ENCODE peak calls at places on chromosome 9, in six cellular contexts. One of them, this sample, is unnamed.

GRCh38 chr9:131017067-131017466 is 8.1 kb downstream of the LAMC3 start:
- DNase-seq in Jurkat, Clone E6-1: no peak
- DNase-seq in AG04449: no peak
- DNase-seq in fibroblast of pulmonary artery: no peak
- DNase-seq in COR-L47: no peak
- DNase-seq in T47D: no peak
- DNase-seq in this sample: no peak

GRCh38 chr9:90772381-90772780 is 29.2 kb upstream of the SYK start:
- DNase-seq in COR-L47: no peak
- DNase-seq in Jurkat, Clone E6-1: no peak
- DNase-seq in fibroblast of pulmonary artery: no peak
- DNase-seq in T47D: no peak
- DNase-seq in AG04449: no peak
- DNase-seq in this sample: no peak

GRCh38 chr9:27529316-27530278 is at the start of gene MOB3B:
- DNase-seq in AG04449: no peak
- DNase-seq in COR-L47: peak; percentile 71
- DNase-seq in fibroblast of pulmonary artery: peak; percentile 66
- DNase-seq in Jurkat, Clone E6-1: peak; percentile 21
- DNase-seq in T47D: peak; percentile 60
- DNase-seq in this sample: no peak

GRCh38 chr9:96884443-96884842 is 30.1 kb upstream of the ZNF782 start:
- DNase-seq in Jurkat, Clone E6-1: no peak
- DNase-seq in COR-L47: no peak
- DNase-seq in T47D: no peak
- DNase-seq in fibroblast of pulmonary artery: peak; percentile 35
- DNase-seq in AG04449: peak; percentile 28
- DNase-seq in this sample: peak; percentile 82

GRCh38 chr9:97808972-97809371 is 44.1 kb upstream of the FOXE1 start:
- DNase-seq in T47D: no peak
- DNase-seq in Jurkat, Clone E6-1: no peak
- DNase-seq in COR-L47: peak; percentile 93
- DNase-seq in fibroblast of pulmonary artery: peak; percentile 71
- DNase-seq in AG04449: no peak
- DNase-seq in this sample: no peak

GRCh38 chr9:129006328-129007034 is 21.6 kb downstream of the SH3GLB2 start:
- DNase-seq in AG04449: no peak
- DNase-seq in T47D: peak; percentile 89
- DNase-seq in fibroblast of pulmonary artery: peak; percentile 79
- DNase-seq in COR-L47: peak; percentile 57
- DNase-seq in Jurkat, Clone E6-1: peak; percentile 66
- DNase-seq in this sample: no peak

GRCh38 chr9:81231011-81231410 is 458.3 kb downstream of the TLE1 start:
- DNase-seq in COR-L47: no peak
- DNase-seq in fibroblast of pulmonary artery: no peak
- DNase-seq in T47D: no peak
- DNase-seq in Jurkat, Clone E6-1: no peak
- DNase-seq in AG04449: no peak
- DNase-seq in this sample: no peak

GRCh38 chr9:36141288-36141687 is 4.8 kb downstream of the GLIPR2 start:
- DNase-seq in Jurkat, Clone E6-1: no peak
- DNase-seq in T47D: peak; percentile 35
- DNase-seq in COR-L47: no peak
- DNase-seq in fibroblast of pulmonary artery: peak; percentile 50
- DNase-seq in AG04449: no peak
- DNase-seq in this sample: no peak

GRCh38 chr9:16964228-16964627 is 93.8 kb upstream of the BNC2 start:
- DNase-seq in Jurkat, Clone E6-1: no peak
- DNase-seq in fibroblast of pulmonary artery: peak; percentile 57
- DNase-seq in AG04449: peak; percentile 99
- DNase-seq in COR-L47: no peak
- DNase-seq in T47D: no peak
- DNase-seq in this sample: peak; percentile 87

GRCh38 chr9:14362175-14362574 is 48.2 kb upstream of the NFIB start:
- DNase-seq in AG04449: no peak
- DNase-seq in COR-L47: no peak
- DNase-seq in fibroblast of pulmonary artery: peak; percentile 66
- DNase-seq in T47D: no peak
- DNase-seq in Jurkat, Clone E6-1: no peak
- DNase-seq in this sample: no peak

GRCh38 chr9:129176786-129177442 is 1.1 kb downstream of the IER5L start:
- DNase-seq in T47D: peak; percentile 56
- DNase-seq in COR-L47: peak; percentile 20
- DNase-seq in AG04449: no peak
- DNase-seq in Jurkat, Clone E6-1: no peak
- DNase-seq in fibroblast of pulmonary artery: peak; percentile 56
- DNase-seq in this sample: peak; percentile 31

GRCh38 chr9:93098236-93098946 is 2.4 kb downstream of the CARD19 start:
- DNase-seq in COR-L47: no peak
- DNase-seq in T47D: peak; percentile 44
- DNase-seq in AG04449: peak; percentile 80
- DNase-seq in fibroblast of pulmonary artery: peak; percentile 98
- DNase-seq in Jurkat, Clone E6-1: no peak
- DNase-seq in this sample: peak; percentile 84

GRCh38 chr9:113926211-113926610 is 50.1 kb downstream of the ZNF618 start:
- DNase-seq in T47D: no peak
- DNase-seq in fibroblast of pulmonary artery: no peak
- DNase-seq in COR-L47: no peak
- DNase-seq in Jurkat, Clone E6-1: no peak
- DNase-seq in AG04449: no peak
- DNase-seq in this sample: no peak